ENCODE peak calls at places on chromosomes 4 and X, in four cellular contexts. S, O, N and L are unnamed samples.

GRCh38 chrX:153672531-153673397 is 849 bp downstream of the PNCK start:
- DNase-seq in S (no peak), N (peak; percentile 68), O (no peak), L (no peak)

GRCh38 chrX:130482871-130483270 is 81.1 kb downstream of the RBMX2 start:
- DNase-seq in N (no peak), O (no peak), S (no peak), L (no peak)

GRCh38 chr4:150436598-150437370 is 145.2 kb upstream of the MAB21L2 start:
- DNase-seq in S (no peak), O (no peak), N (no peak), L (no peak)

GRCh38 chr4:168882650-168883233 is 127.3 kb downstream of the CBR4 start:
- DNase-seq in O (no peak), S (peak; percentile 9), N (no peak), L (no peak)

GRCh38 chr4:1576961-1577814 is 106.9 kb downstream of the FAM53A start:
- DNase-seq in N (no peak), O (no peak), S (no peak), L (no peak)

GRCh38 chrX:130125090-130125489 is 14.8 kb upstream of the ELF4 start:
- DNase-seq in O (no peak), S (no peak), N (no peak), L (no peak)

GRCh38 chr4:63563288-63564014 is 845.8 kb downstream of the TECRL start:
- DNase-seq in S (no peak), O (no peak), N (no peak), L (peak; percentile 20)

GRCh38 chr4:21885241-21885640 is 63.3 kb downstream of the KCNIP4 start:
- DNase-seq in N (no peak), S (no peak), O (no peak), L (no peak)

GRCh38 chr4:119730644-119730995 is 102.0 kb upstream of the PDE5A start:
- DNase-seq in S (no peak), N (no peak), O (no peak), L (no peak)

GRCh38 chr4:8198206-8198905 is 734 bp upstream of the SH3TC1 start:
- DNase-seq in S (no peak), N (no peak), O (peak; percentile 30), L (no peak)

DNA sequence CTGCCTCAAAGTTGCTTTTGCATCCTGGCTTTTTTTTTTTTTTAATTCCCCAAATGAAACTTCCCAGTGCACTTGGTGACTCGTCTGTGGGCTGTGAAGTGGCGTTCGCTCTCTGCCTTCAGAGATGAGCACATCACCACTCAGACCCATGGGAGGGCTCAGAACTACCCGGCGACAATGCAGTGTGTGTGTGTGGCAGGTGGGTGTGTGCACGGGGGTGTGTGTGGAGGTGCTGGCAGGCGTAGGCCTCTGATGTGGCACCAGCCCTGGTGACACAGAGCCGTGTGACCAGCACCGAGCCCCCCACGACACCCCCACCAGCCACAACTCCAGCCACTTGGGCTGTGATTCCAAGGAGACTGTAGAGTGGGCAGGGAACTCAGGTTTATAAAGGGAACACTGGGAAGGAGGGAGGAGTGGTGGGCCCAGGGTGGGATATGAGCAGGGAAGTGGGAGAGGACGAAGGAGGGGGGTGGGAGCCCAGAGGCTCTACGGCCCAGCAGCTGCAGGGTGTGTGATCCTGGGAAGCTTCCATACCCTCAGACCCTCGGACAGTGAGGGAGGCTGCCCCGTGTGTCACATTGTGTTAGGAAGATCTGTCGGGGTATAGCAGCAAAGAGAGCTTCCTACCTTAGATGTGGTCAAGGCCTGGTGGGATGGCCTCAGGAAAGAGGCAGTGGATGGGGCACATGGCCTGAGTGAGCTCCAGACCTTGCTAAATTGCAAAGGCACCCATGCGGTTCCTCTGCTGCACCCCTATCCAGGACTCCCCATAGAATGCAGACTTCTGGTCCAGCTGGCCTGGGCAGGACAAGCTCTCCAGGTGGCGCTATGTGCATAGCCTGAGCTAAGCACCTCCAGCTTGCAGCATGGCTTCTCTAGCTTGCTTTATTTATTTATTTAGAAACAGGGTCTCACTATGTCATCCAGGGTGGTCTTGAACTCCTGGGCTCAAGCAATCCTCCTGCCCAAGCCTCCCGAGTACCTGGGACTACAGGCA is 5.8 kb upstream of the WFS1 start:
- DNase-seq in O (no peak), S (peak; percentile 60), N (no peak), L (peak; percentile 61)
- TF ChIP-seq CBFB in O (no peak), S (no peak), N (no peak), L (no peak)

GRCh38 chrX:115011428-115011827 is 6.0 kb downstream of the IL13RA2 start:
- DNase-seq in S (no peak), N (no peak), O (no peak), L (no peak)

GRCh38 chrX:115018040-115018647 is 728 bp upstream of the IL13RA2 start:
- DNase-seq in S (no peak), N (no peak), O (no peak), L (peak; percentile 11)

GRCh38 chrX:115017455-115017854 is at the start of gene IL13RA2:
- DNase-seq in N (peak; percentile 30), O (no peak), S (no peak), L (no peak)

GRCh38 chrX:115018944-115019343 is 1.5 kb upstream of the IL13RA2 start:
- DNase-seq in S (no peak), O (no peak), N (no peak), L (no peak)

GRCh38 chrX:115013705-115014104 is 3.7 kb downstream of the IL13RA2 start:
- DNase-seq in N (no peak), O (no peak), S (no peak), L (no peak)
- TF ChIP-seq CBFB in N (no peak), O (no peak), S (no peak), L (no peak)

DNA sequence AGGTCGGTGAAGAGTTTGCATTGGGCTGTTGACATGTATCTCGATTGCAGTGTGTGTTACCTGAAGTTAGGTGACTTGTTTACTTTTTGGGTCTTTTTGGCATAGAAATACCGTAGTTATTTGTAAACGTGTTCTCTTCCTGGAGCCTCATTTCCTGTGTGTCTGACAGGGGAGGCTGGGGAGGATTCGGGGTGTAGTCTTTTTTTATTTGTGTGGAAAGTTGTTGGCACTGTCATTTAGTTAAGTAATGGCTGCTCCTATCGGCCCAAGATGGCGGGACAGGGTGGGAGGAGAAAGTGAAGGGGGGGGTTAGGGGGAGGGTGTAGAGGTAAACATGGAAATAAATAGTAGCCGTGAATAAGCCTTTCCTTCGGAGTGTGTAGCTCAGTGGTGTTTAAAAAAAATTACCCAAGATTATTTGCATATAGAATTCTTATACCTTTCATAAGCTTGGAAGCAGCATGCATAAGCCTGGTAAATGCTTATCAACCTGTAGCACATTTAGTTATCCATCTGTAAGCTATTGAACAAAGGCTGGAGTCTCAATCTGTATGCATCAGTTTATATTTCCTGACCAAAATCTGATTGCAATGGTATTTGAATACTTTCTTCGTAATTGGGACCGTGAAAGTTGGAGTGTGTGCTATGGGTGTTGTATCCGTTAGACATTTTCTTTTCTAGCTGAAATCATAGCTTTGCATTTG is 1.6 kb downstream of the KDM6A start:
- DNase-seq in N (peak; percentile 46), S (no peak), O (no peak), L (no peak)
- TF ChIP-seq CBFB in N (no peak), S (no peak), O (no peak), L (no peak)

GRCh38 chr4:185424905-185425599 is 712 bp downstream of the UFSP2 start:
- DNase-seq in S (peak; percentile 1), N (no peak), O (no peak), L (no peak)

GRCh38 chr4:185421366-185422124 is 4.2 kb downstream of the UFSP2 start:
- DNase-seq in S (no peak), N (no peak), O (no peak), L (no peak)

GRCh38 chr4:185429660-185430059 is 3.9 kb upstream of the UFSP2 start:
- DNase-seq in O (no peak), N (no peak), S (no peak), L (no peak)

GRCh38 chr4:185426960-185427688 is 1.4 kb upstream of the UFSP2 start:
- DNase-seq in N (no peak), O (no peak), S (no peak), L (no peak)

DNA sequence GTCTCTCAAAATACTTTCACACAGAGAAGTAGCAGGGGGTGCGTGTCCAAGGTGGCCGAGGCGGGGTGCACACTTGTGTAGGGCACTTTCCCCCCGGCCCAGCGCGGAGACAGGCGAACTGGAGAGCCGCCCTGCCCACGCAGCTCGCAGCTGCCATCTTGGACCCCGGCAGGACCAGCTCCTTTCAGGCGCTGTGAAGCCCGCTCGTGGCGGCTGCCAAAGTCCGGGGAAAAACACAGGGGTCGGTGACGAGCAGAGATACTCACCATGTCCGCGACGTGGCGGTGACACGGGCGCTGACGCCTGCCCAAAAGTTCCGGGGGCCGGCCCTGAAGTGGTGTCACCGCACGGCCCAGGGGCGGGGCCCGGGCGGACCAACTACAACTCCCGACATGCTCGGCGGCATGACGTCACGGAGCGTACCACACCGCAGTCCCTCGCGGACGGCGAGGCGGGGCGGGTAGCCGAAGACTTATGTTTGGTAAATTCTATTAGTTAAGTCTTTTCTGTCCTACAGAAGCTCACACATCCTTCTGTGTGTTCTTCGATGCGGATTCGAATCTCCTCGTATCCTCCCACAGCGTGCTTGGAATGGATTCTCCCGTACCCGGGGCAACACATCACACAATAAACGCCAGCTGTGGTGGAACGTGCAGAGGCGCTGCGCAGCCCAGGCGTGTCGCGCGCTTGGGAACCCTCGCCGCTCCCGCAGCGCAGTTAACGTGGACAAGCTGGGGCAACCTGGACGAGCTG is at the start of gene UFSP2:
- DNase-seq in O (peak; percentile 84), S (peak; percentile 81), N (peak; percentile 91), L (peak; percentile 81)
- TF ChIP-seq CBFB in O (no peak), S (no peak), N (peak; percentile 67), L (no peak)

DNA sequence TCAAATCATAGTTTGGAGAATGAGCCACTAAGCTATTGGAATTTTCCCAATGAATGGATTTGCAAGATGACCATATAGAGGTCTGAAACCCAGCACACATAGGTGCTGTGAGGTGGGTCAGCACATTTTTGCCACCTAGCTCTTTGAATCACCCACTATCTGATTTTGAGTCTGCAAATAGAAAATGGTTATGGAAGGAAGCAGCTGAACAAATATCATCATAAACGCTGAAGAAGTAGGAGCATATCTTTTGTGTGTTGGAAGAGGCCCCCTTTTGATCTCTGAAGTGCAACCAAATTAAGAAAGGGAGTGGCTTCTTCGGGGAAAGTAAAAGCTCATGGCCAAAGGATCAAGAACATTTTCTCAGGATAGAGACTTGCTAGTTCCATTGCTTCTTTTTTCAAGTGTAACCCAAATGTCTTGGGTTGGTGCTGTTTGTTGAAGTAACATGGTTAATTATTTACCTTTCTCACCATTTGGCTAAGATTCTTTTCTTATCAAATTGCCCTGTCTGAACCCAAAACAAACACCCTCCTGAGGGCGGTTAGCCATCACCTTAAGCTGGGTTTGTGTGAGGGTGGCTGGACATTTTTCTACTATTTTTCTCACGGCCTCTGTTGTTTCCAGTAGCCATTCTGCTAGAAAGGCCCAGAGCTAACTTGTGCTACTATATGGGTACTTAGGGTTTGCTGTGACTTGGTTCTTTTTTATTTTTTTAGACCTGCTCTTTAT is 18.4 kb upstream of the SORBS2 start:
- DNase-seq in O (no peak), S (no peak), N (no peak), L (no peak)
- TF ChIP-seq CBFB in O (no peak), S (no peak), N (no peak), L (no peak)

DNA sequence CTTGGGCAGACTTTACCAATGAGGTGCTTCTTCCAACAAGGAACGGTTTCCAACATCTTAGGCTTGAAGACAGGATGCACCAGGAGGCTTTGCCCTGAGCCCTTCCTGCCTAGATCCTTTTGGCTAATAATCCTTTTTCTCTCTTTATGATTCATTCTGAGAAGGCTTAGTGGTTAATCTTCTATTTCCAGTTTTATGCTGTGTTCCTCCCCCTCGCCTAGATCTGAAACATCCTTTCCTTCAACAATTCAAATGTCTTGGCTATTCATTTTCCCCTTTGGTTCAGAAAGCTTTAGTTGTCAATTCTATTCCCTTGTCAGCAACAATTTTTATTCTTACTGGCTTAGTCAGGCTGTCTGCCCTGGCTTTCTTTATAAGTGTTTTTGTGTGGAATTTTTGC is 235.1 kb downstream of the SPRY1 start:
- DNase-seq in N (no peak), S (no peak), O (no peak), L (no peak)
- TF ChIP-seq CBFB in N (no peak), S (no peak), O (no peak), L (no peak)